ENCODE peak calls at places on chromosomes 13 and 19, in five cellular contexts. One of them, this sample, is unnamed.

GRCh38 chr13:44455781-44456180 is 82.2 kb downstream of the SERP2 start:
- DNase-seq in spleen: no peak
- DNase-seq in endothelial cell of umbilical vein: no peak
- DNase-seq in right lobe of liver: no peak
- DNase-seq in tibial nerve: no peak
- DNase-seq in this sample: no peak

GRCh38 chr19:32691291-32691951 is at the start of gene NUDT19:
- DNase-seq in spleen: peak; percentile 96
- DNase-seq in endothelial cell of umbilical vein: peak; percentile 83
- DNase-seq in right lobe of liver: peak; percentile 91
- DNase-seq in tibial nerve: peak; percentile 47
- DNase-seq in this sample: peak; percentile 64

GRCh38 chr19:5718032-5718578 is 1.8 kb downstream of the LONP1 start:
- DNase-seq in spleen: no peak
- DNase-seq in endothelial cell of umbilical vein: no peak
- DNase-seq in right lobe of liver: no peak
- DNase-seq in tibial nerve: no peak
- DNase-seq in this sample: no peak

GRCh38 chr19:49056101-49056901 is 1.2 kb downstream of the CGB7 start:
- DNase-seq in spleen: peak; percentile 86
- DNase-seq in endothelial cell of umbilical vein: peak; percentile 62
- DNase-seq in right lobe of liver: peak; percentile 62
- DNase-seq in tibial nerve: peak; percentile 25
- DNase-seq in this sample: peak; percentile 65

GRCh38 chr19:44648536-44649370 is 5.0 kb downstream of the PVR start:
- DNase-seq in spleen: peak; percentile 18
- DNase-seq in endothelial cell of umbilical vein: peak; percentile 46
- DNase-seq in right lobe of liver: peak; percentile 71
- DNase-seq in tibial nerve: no peak
- DNase-seq in this sample: no peak

GRCh38 chr13:76795701-76796695 is 90.2 kb downstream of the KCTD12 start:
- DNase-seq in spleen: no peak
- DNase-seq in endothelial cell of umbilical vein: peak; percentile 57
- DNase-seq in right lobe of liver: no peak
- DNase-seq in tibial nerve: no peak
- DNase-seq in this sample: no peak

GRCh38 chr13:46905249-46905648 is 8.4 kb upstream of the HTR2A start:
- DNase-seq in spleen: no peak
- DNase-seq in endothelial cell of umbilical vein: no peak
- DNase-seq in right lobe of liver: no peak
- DNase-seq in tibial nerve: no peak
- DNase-seq in this sample: no peak

GRCh38 chr13:61414686-61415664 is 674 bp downstream of the PCDH20 start:
- DNase-seq in spleen: peak; percentile 63
- DNase-seq in endothelial cell of umbilical vein: peak; percentile 4
- DNase-seq in right lobe of liver: peak; percentile 82
- DNase-seq in tibial nerve: no peak
- DNase-seq in this sample: no peak

GRCh38 chr19:31279436-31279765 is 69.8 kb downstream of the TSHZ3 start:
- DNase-seq in spleen: peak; percentile 66
- DNase-seq in endothelial cell of umbilical vein: no peak
- DNase-seq in right lobe of liver: no peak
- DNase-seq in tibial nerve: no peak
- DNase-seq in this sample: no peak

GRCh38 chr13:103067751-103068563 is 1.7 kb upstream of the SLC10A2 start:
- DNase-seq in spleen: no peak
- DNase-seq in endothelial cell of umbilical vein: no peak
- DNase-seq in right lobe of liver: no peak
- DNase-seq in tibial nerve: no peak
- DNase-seq in this sample: no peak
- H3K27ac ChIP-seq in spleen: no peak overlapping the region
- H3K27ac ChIP-seq in endothelial cell of umbilical vein: no peak overlapping the region
- H3K27ac ChIP-seq in right lobe of liver: no peak overlapping the region
- H3K27ac ChIP-seq in tibial nerve: no peak overlapping the region
- H3K27ac ChIP-seq in this sample: no peak overlapping the region

GRCh38 chr19:17946965-17947784 is 14.4 kb downstream of the CCDC124 start:
- DNase-seq in spleen: peak; percentile 88
- DNase-seq in endothelial cell of umbilical vein: no peak
- DNase-seq in right lobe of liver: no peak
- DNase-seq in tibial nerve: no peak
- DNase-seq in this sample: peak; percentile 27
- TF ChIP-seq POLR2A in spleen: no peak
- TF ChIP-seq POLR2A in endothelial cell of umbilical vein: no peak
- TF ChIP-seq POLR2A in right lobe of liver: no peak
- TF ChIP-seq POLR2A in tibial nerve: no peak
- TF ChIP-seq POLR2A in this sample: no peak

DNA sequence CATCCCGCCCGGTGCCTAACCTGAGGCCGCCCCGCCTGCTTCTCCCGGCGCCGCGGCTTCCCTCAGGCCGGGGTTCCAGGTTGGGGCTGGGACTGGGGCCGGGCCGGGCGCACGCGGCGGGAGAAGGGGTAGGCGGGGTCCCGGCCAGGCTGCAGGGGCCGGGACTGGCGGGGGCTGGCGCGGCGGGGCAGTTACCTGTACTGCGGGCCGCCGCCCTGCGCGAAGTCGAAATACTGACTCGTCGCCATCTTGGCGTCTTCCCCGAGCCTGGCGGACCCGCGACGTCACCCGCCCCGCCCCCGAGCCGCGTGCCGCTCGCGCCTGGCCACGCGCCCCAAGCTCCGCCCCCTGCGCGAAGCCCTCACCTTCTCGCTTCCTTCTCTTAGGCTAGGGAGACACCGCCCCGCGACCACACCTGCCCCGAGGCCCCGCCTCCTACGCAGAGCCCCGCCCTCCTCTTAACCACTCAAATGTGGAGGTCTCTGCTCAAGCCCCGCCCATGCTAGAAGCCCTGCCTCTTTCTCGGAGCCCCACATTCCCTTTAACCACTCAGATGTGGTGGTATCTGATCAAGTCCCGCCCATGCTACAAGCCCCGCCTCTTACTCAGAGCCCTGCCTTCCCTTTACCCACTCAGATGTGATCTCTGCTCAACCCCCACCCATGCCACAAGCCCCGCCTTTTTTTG is at the start of gene ZFR2:
- DNase-seq in spleen: no peak
- DNase-seq in endothelial cell of umbilical vein: no peak
- DNase-seq in right lobe of liver: no peak
- DNase-seq in tibial nerve: no peak
- DNase-seq in this sample: no peak
- H3K27ac ChIP-seq in spleen: no peak within 1 kb of the TSS
- H3K27ac ChIP-seq in endothelial cell of umbilical vein: no peak within 1 kb of the TSS
- H3K27ac ChIP-seq in right lobe of liver: no peak within 1 kb of the TSS
- H3K27ac ChIP-seq in tibial nerve: no peak within 1 kb of the TSS
- H3K27ac ChIP-seq in this sample: no peak within 1 kb of the TSS

DNA sequence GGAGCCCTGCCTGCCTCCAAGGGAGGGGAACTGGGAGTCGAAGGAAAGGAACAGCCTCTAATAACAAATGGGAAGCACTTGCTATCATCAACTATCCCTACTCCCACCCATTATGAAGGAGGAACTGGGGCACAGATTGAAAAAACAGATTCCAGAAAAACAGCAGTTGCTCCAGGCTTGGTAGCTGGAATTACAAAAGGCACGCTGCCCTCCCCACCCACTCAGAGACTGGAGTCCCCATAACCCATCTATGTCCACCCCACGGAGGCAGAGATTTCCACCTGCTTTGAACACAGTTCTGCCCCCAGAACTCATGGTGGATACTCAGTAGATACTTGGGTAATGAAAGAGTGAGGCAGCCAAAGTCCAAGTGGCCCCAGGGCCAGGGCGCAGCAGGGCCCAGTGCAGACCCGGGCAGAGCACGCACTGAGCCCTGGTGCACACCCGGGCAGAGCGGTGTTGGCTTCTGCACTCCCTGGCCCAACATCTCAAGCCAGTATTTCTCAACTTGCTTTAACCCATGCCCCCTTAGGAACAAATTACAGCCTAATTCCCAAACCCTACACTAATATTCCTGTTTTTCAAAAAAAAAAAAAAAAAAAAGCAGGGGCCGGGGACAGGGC is 19.1 kb upstream of the CCNP start:
- DNase-seq in spleen: no peak
- DNase-seq in endothelial cell of umbilical vein: no peak
- DNase-seq in right lobe of liver: peak; percentile 78
- DNase-seq in tibial nerve: no peak
- DNase-seq in this sample: no peak
- TF ChIP-seq POLR2A in spleen: no peak
- TF ChIP-seq POLR2A in endothelial cell of umbilical vein: no peak
- TF ChIP-seq POLR2A in right lobe of liver: no peak
- TF ChIP-seq POLR2A in tibial nerve: no peak
- TF ChIP-seq POLR2A in this sample: no peak

DNA sequence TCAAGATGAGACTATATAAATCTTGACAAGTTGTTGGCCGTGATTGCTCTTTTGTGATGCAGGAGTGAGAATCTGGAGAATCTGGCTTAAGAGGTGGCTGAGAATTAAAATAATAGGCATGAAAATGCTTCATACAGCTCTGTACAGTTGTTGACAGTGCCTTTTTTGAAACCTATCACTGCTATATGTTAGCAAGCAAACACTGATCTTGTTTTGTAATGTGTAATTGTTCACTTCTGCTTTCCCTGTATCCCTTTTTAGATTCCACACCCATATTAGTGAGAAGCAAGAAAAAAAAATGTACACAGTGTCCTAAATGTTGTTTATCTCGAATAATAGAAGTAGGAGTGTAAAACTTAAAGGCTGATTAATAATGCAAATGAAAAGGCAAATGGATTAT is 31.0 kb downstream of the ITM2B start:
- DNase-seq in spleen: no peak
- DNase-seq in endothelial cell of umbilical vein: no peak
- DNase-seq in right lobe of liver: no peak
- DNase-seq in tibial nerve: no peak
- DNase-seq in this sample: no peak
- H3K27ac ChIP-seq in spleen: no peak overlapping the region
- H3K27ac ChIP-seq in endothelial cell of umbilical vein: no peak overlapping the region
- H3K27ac ChIP-seq in right lobe of liver: no peak overlapping the region
- H3K27ac ChIP-seq in tibial nerve: no peak overlapping the region
- H3K27ac ChIP-seq in this sample: no peak overlapping the region

GRCh38 chr19:43532962-43533545 is at the start of gene ZNF575:
- DNase-seq in spleen: peak; percentile 97
- DNase-seq in endothelial cell of umbilical vein: peak; percentile 96
- DNase-seq in right lobe of liver: peak; percentile 94
- DNase-seq in tibial nerve: peak; percentile 74
- DNase-seq in this sample: peak; percentile 93
- TF ChIP-seq POLR2A in spleen: no peak
- TF ChIP-seq POLR2A in endothelial cell of umbilical vein: no peak
- TF ChIP-seq POLR2A in right lobe of liver: peak; percentile 45
- TF ChIP-seq POLR2A in tibial nerve: peak; percentile 48
- TF ChIP-seq POLR2A in this sample: no peak

DNA sequence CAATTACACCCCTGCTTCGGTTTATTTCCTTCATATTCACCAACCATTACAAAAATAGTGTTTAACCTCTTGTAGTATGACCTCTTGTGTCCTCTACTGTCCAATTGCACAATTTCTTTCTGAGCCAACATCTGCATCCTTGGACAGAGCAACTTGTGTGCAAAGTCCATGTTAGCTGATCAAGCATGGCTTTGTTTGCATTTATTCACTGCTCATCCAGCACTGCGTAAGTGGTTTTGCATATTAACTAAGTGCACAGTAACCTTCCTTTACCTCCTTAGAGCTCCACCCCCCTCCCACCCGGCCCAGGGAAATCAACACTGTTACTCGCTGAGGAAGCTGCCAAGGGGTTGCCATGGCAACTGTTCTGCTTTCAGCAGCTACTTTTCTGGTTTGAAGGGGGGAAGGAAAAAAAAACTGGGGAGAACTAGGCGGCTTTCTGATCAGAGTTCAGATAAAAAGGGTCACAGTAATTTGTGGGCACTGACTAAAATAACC is 153.5 kb upstream of the KLF12 start:
- DNase-seq in spleen: peak; percentile 89
- DNase-seq in endothelial cell of umbilical vein: peak; percentile 69
- DNase-seq in right lobe of liver: peak; percentile 98
- DNase-seq in tibial nerve: peak; percentile 50
- DNase-seq in this sample: peak; percentile 72
- H3K27ac ChIP-seq in spleen: peak overlapping the region; percentile 53
- H3K27ac ChIP-seq in endothelial cell of umbilical vein: no peak overlapping the region
- H3K27ac ChIP-seq in right lobe of liver: no peak overlapping the region
- H3K27ac ChIP-seq in tibial nerve: peak overlapping the region; percentile 62
- H3K27ac ChIP-seq in this sample: no peak overlapping the region